ENCODE peak calls at places on chromosome 3, in eight cellular contexts. One of them, this sample, is unnamed.

GRCh38 chr3:192747746-192748145 is 20.4 kb upstream of the FGF12 start:
- DNase-seq in HCT116: no peak
- DNase-seq in ACHN: no peak
- DNase-seq in CD8-positive, alpha-beta T cell: no peak
- DNase-seq in colonic mucosa: no peak
- DNase-seq in SK-N-MC: no peak
- DNase-seq in body of pancreas: no peak
- DNase-seq in posterior cingulate gyrus: no peak
- DNase-seq in this sample: no peak

GRCh38 chr3:157122116-157122515 is 37.8 kb downstream of the CCNL1 start:
- DNase-seq in HCT116: peak
- DNase-seq in colonic mucosa: no peak
- DNase-seq in CD8-positive, alpha-beta T cell: no peak
- DNase-seq in body of pancreas: peak
- DNase-seq in ACHN: peak
- DNase-seq in posterior cingulate gyrus: no peak
- DNase-seq in SK-N-MC: no peak
- DNase-seq in this sample: no peak

GRCh38 chr3:159532577-159532976 is 456.1 kb upstream of the IL12A start:
- DNase-seq in ACHN: no peak
- DNase-seq in HCT116: no peak
- DNase-seq in SK-N-MC: no peak
- DNase-seq in body of pancreas: no peak
- DNase-seq in colonic mucosa: no peak
- DNase-seq in CD8-positive, alpha-beta T cell: no peak
- DNase-seq in posterior cingulate gyrus: no peak
- DNase-seq in this sample: no peak

GRCh38 chr3:126436826-126437717 is 38.6 kb downstream of the ZXDC start:
- DNase-seq in colonic mucosa: peak
- DNase-seq in ACHN: no peak
- DNase-seq in CD8-positive, alpha-beta T cell: no peak
- DNase-seq in SK-N-MC: no peak
- DNase-seq in posterior cingulate gyrus: no peak
- DNase-seq in HCT116: no peak
- DNase-seq in body of pancreas: no peak
- DNase-seq in this sample: no peak

GRCh38 chr3:140953028-140953960 is 11.7 kb downstream of the SLC25A36 start:
- DNase-seq in ACHN: no peak
- DNase-seq in colonic mucosa: no peak
- DNase-seq in body of pancreas: no peak
- DNase-seq in posterior cingulate gyrus: no peak
- DNase-seq in SK-N-MC: peak
- DNase-seq in CD8-positive, alpha-beta T cell: no peak
- DNase-seq in HCT116: no peak
- DNase-seq in this sample: no peak

GRCh38 chr3:156489462-156489911 is 65.4 kb downstream of the SSR3 start:
- DNase-seq in HCT116: no peak
- DNase-seq in SK-N-MC: no peak
- DNase-seq in CD8-positive, alpha-beta T cell: no peak
- DNase-seq in ACHN: no peak
- DNase-seq in colonic mucosa: no peak
- DNase-seq in posterior cingulate gyrus: no peak
- DNase-seq in body of pancreas: no peak
- DNase-seq in this sample: no peak

GRCh38 chr3:188431553-188431952 is 277.6 kb downstream of the LPP start:
- DNase-seq in ACHN: no peak
- DNase-seq in SK-N-MC: no peak
- DNase-seq in colonic mucosa: peak
- DNase-seq in body of pancreas: no peak
- DNase-seq in HCT116: no peak
- DNase-seq in CD8-positive, alpha-beta T cell: no peak
- DNase-seq in posterior cingulate gyrus: no peak
- DNase-seq in this sample: no peak

GRCh38 chr3:61877359-61877770 is 316.0 kb downstream of the PTPRG start:
- DNase-seq in CD8-positive, alpha-beta T cell: no peak
- DNase-seq in ACHN: peak
- DNase-seq in SK-N-MC: no peak
- DNase-seq in colonic mucosa: no peak
- DNase-seq in posterior cingulate gyrus: no peak
- DNase-seq in HCT116: peak
- DNase-seq in body of pancreas: no peak
- DNase-seq in this sample: no peak

GRCh38 chr3:100254168-100254777 is 6.5 kb upstream of the TBC1D23 start:
- DNase-seq in HCT116: peak
- DNase-seq in ACHN: peak
- DNase-seq in body of pancreas: peak
- DNase-seq in colonic mucosa: peak
- DNase-seq in SK-N-MC: peak
- DNase-seq in CD8-positive, alpha-beta T cell: peak
- DNase-seq in posterior cingulate gyrus: no peak
- DNase-seq in this sample: no peak

GRCh38 chr3:14000556-14000955 is 120.7 kb upstream of the WNT7A start:
- DNase-seq in posterior cingulate gyrus: no peak
- DNase-seq in colonic mucosa: no peak
- DNase-seq in SK-N-MC: no peak
- DNase-seq in HCT116: no peak
- DNase-seq in ACHN: no peak
- DNase-seq in CD8-positive, alpha-beta T cell: no peak
- DNase-seq in body of pancreas: no peak
- DNase-seq in this sample: no peak

This sample was measured in D721Med.